ENCODE peak calls at places on chromosomes 12 and 14, in four cellular contexts. One of them, this sample, is unnamed.

GRCh38 chr14:102625564-102626296 is 33.3 kb downstream of the RCOR1 start:
- DNase-seq in breast epithelium: no peak
- DNase-seq in GM23338: no peak
- DNase-seq in ovary: no peak
- DNase-seq in this sample: no peak

GRCh38 chr14:61516125-61516740 is 179.1 kb upstream of the HIF1A start:
- DNase-seq in breast epithelium: no peak
- DNase-seq in GM23338: no peak
- DNase-seq in ovary: no peak
- DNase-seq in this sample: no peak

GRCh38 chr12:29229937-29230336 is 80.9 kb downstream of the FAR2 start:
- DNase-seq in breast epithelium: no peak
- DNase-seq in GM23338: no peak
- DNase-seq in ovary: no peak
- DNase-seq in this sample: no peak

GRCh38 chr14:71523630-71524320 is 408.5 kb upstream of the RGS6 start:
- DNase-seq in breast epithelium: no peak
- DNase-seq in GM23338: no peak
- DNase-seq in ovary: no peak
- DNase-seq in this sample: no peak

GRCh38 chr12:6039894-6040601 is 84.4 kb downstream of the VWF start:
- DNase-seq in breast epithelium: no peak
- DNase-seq in GM23338: peak; percentile 90
- DNase-seq in ovary: peak; percentile 61
- DNase-seq in this sample: no peak

GRCh38 chr14:68865542-68865941 is 72.7 kb upstream of the ZFP36L1 start:
- DNase-seq in breast epithelium: no peak
- DNase-seq in GM23338: peak; percentile 25
- DNase-seq in ovary: no peak
- DNase-seq in this sample: no peak

GRCh38 chr14:104700747-104701215 is 11.4 kb downstream of the INF2 start:
- DNase-seq in breast epithelium: no peak
- DNase-seq in GM23338: peak; percentile 56
- DNase-seq in ovary: no peak
- DNase-seq in this sample: no peak

GRCh38 chr12:50686406-50686805 is 77.5 kb upstream of the ATF1 start:
- DNase-seq in breast epithelium: no peak
- DNase-seq in GM23338: no peak
- DNase-seq in ovary: no peak
- DNase-seq in this sample: no peak

GRCh38 chr12:57089259-57090245 is 638 bp downstream of the NAB2 start:
- DNase-seq in breast epithelium: no peak
- DNase-seq in GM23338: peak; percentile 49
- DNase-seq in ovary: peak; percentile 81
- DNase-seq in this sample: no peak

GRCh38 chr14:100392266-100392850 is 69.2 kb downstream of the SLC25A47 start:
- DNase-seq in breast epithelium: no peak
- DNase-seq in GM23338: no peak
- DNase-seq in ovary: no peak
- DNase-seq in this sample: no peak

GRCh38 chr14:89190779-89191513 is 226.1 kb downstream of the FOXN3 start:
- DNase-seq in breast epithelium: no peak
- DNase-seq in GM23338: peak; percentile 74
- DNase-seq in ovary: no peak
- DNase-seq in this sample: no peak

GRCh38 chr12:126210448-126210847 is 1145.2 kb downstream of the AACS start:
- DNase-seq in breast epithelium: no peak
- DNase-seq in GM23338: no peak
- DNase-seq in ovary: no peak
- DNase-seq in this sample: no peak

GRCh38 chr12:108643941-108644742 is 10.4 kb upstream of the SELPLG start:
- DNase-seq in breast epithelium: no peak
- DNase-seq in GM23338: no peak
- DNase-seq in ovary: peak; percentile 68
- DNase-seq in this sample: no peak

GRCh38 chr12:107115119-107115518 is 21.8 kb upstream of the CRY1 start:
- DNase-seq in breast epithelium: no peak
- DNase-seq in GM23338: no peak
- DNase-seq in ovary: no peak
- DNase-seq in this sample: no peak

GRCh38 chr12:52600475-52600874 is 788 bp downstream of the KRT72 start:
- DNase-seq in breast epithelium: no peak
- DNase-seq in GM23338: no peak
- DNase-seq in ovary: no peak
- DNase-seq in this sample: peak; percentile 17

GRCh38 chr14:60165547-60165876 is 314 bp upstream of the DHRS7 start:
- DNase-seq in breast epithelium: no peak
- DNase-seq in GM23338: no peak
- DNase-seq in ovary: no peak
- DNase-seq in this sample: no peak

GRCh38 chr14:99603471-99603933 is 505 bp downstream of the CCDC85C start:
- DNase-seq in breast epithelium: no peak
- DNase-seq in GM23338: peak; percentile 53
- DNase-seq in ovary: peak; percentile 59
- DNase-seq in this sample: no peak

GRCh38 chr12:111035578-111036301 is 115.4 kb upstream of the MYL2 start:
- DNase-seq in breast epithelium: no peak
- DNase-seq in GM23338: peak; percentile 84
- DNase-seq in ovary: no peak
- DNase-seq in this sample: no peak

GRCh38 chr14:94355191-94355794 is 32.2 kb upstream of the SERPINA6 start:
- DNase-seq in breast epithelium: no peak
- DNase-seq in GM23338: peak; percentile 78
- DNase-seq in ovary: no peak
- DNase-seq in this sample: peak; percentile 75

GRCh38 chr12:68971404-68971803 is 38.4 kb upstream of the CPM start:
- DNase-seq in breast epithelium: no peak
- DNase-seq in GM23338: no peak
- DNase-seq in ovary: no peak
- DNase-seq in this sample: no peak

GRCh38 chr12:44246481-44247105 is 410.7 kb downstream of the TMEM117 start:
- DNase-seq in breast epithelium: no peak
- DNase-seq in GM23338: no peak
- DNase-seq in ovary: no peak
- DNase-seq in this sample: no peak

GRCh38 chr14:55398679-55399078 is 13.0 kb downstream of the ATG14 start:
- DNase-seq in breast epithelium: no peak
- DNase-seq in GM23338: no peak
- DNase-seq in ovary: peak; percentile 33
- DNase-seq in this sample: no peak

DNA sequence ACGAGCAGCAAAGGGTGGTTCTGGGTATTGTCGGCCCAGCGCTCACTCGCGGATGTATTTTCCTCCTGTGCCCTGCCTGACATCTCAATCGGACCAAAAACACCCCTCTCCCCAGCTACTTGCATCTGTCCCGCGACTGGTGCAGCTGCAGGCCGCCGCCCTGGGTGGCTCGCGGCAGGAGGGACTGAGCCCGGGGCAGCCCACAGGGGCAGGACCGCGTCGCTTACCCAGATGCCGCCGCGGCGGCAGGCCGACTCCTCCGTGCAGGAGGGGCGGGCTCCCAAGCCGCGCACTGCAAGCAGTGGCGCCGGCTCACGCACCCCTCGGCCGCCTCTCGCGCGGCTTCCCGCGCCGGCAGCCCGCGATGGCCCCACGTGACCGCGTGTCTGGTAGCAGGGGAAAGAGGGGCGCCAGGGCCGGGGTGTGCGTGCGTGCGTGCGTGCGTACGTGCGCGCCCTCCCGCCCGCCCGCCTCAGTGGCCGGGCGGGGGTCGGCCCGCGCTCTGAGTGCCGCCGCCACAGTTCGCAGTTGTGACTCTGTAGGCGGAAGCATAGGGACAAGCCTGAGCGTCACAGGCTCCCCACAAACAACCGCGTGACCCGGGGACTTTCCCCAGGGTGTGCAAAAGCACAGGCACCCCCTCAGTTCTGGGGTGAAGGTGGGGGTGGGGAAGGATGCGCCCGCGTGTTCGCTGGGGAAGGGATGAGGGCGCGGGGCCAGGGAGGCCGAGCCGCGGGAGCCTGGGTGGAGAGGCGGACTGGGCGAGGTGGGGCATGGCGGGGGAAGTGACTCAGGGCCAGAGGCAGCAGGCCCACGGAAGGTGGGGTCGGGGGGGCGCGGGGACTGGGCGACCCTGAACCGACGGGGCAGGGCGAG is at the start of gene ZBTB25:
- DNase-seq in breast epithelium: peak; percentile 85
- DNase-seq in GM23338: peak; percentile 95
- DNase-seq in ovary: peak; percentile 91
- DNase-seq in this sample: peak; percentile 96
- TF ChIP-seq CTCF in breast epithelium: no peak
- TF ChIP-seq CTCF in GM23338: no peak
- TF ChIP-seq CTCF in ovary: no peak
- TF ChIP-seq CTCF in this sample: no peak

GRCh38 chr12:14554281-14555008 is 13.2 kb downstream of the PLBD1 start:
- DNase-seq in breast epithelium: peak; percentile 89
- DNase-seq in GM23338: no peak
- DNase-seq in ovary: peak; percentile 33
- DNase-seq in this sample: no peak
- TF ChIP-seq CTCF in breast epithelium: no peak
- TF ChIP-seq CTCF in GM23338: no peak
- TF ChIP-seq CTCF in ovary: no peak
- TF ChIP-seq CTCF in this sample: no peak

DNA sequence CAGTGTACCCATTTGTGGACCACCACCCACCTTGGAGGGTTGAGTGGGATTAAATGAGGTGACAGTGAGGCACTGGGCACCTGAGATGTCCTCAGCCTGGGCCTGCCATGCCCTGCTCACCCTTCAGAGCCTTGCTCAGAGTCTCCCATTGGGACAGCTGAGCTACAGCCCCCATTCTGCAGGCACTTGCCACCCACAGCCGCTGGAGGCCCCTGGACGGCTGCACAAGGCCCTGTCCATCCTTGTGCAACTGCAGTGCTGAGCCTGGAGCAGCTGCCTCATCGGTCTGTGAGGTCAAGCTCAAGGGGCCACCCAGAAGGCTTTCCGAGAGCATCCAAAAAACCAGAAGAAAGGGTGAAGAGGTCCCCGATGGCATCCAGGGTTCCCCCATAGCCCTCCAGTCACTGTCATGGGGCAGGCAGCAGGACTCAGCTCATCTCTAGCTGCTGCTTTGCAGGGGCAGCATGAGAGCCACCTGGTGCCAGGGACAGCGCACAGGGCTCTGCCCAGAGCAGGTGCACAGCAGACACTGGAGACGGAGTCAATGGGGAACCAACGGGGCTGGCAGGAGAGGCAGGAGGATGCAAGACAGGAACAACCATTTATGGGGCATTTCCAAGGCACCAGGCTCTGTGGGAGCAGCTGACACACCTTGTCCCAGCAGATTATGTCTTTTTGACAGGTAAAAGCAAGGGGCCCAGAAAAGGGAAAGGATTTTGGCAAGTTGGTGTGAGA is 84.6 kb downstream of the ARL6IP4 start:
- DNase-seq in breast epithelium: no peak
- DNase-seq in GM23338: no peak
- DNase-seq in ovary: no peak
- DNase-seq in this sample: no peak
- TF ChIP-seq CTCF in breast epithelium: no peak
- TF ChIP-seq CTCF in GM23338: no peak
- TF ChIP-seq CTCF in ovary: no peak
- TF ChIP-seq CTCF in this sample: no peak

DNA sequence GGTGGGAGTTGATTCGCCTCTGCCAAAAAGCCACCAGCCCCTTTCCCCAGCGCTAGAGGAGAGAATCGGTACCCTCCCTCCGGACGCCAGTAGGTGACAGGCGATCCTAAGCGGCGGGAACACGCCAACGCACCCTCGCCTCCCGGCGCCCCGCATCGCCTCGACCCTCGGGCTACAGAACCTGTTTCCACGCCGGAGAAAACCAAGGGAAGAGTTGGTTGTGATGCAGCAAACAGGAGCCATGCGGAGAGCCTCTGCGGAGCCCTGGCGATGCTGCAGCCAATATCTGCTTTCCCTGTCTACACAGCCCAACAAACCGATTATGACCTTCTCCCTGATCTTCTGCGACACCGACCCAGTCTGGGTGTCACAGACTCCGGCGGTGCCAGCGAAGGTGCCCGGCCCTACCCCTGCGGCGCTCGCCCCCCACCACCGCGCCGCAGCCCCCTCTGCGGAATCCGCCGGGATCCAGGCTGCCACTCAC is 523 bp downstream of the PRICKLE1 start:
- DNase-seq in breast epithelium: no peak
- DNase-seq in GM23338: peak; percentile 83
- DNase-seq in ovary: peak; percentile 41
- DNase-seq in this sample: no peak
- TF ChIP-seq CTCF in breast epithelium: no peak
- TF ChIP-seq CTCF in GM23338: peak; percentile 59
- TF ChIP-seq CTCF in ovary: no peak
- TF ChIP-seq CTCF in this sample: peak; percentile 68

GRCh38 chr12:88958961-88959360 is 378.7 kb upstream of the KITLG start:
- DNase-seq in breast epithelium: no peak
- DNase-seq in GM23338: peak; percentile 33
- DNase-seq in ovary: no peak
- DNase-seq in this sample: no peak

GRCh38 chr12:88957358-88957757 is 377.1 kb upstream of the KITLG start:
- DNase-seq in breast epithelium: no peak
- DNase-seq in GM23338: no peak
- DNase-seq in ovary: no peak
- DNase-seq in this sample: no peak

GRCh38 chr12:88960213-88960878 is 380.1 kb upstream of the KITLG start:
- DNase-seq in breast epithelium: no peak
- DNase-seq in GM23338: no peak
- DNase-seq in ovary: no peak
- DNase-seq in this sample: no peak

GRCh38 chr12:88955541-88955940 is 375.3 kb upstream of the KITLG start:
- DNase-seq in breast epithelium: no peak
- DNase-seq in GM23338: no peak
- DNase-seq in ovary: no peak
- DNase-seq in this sample: no peak

DNA sequence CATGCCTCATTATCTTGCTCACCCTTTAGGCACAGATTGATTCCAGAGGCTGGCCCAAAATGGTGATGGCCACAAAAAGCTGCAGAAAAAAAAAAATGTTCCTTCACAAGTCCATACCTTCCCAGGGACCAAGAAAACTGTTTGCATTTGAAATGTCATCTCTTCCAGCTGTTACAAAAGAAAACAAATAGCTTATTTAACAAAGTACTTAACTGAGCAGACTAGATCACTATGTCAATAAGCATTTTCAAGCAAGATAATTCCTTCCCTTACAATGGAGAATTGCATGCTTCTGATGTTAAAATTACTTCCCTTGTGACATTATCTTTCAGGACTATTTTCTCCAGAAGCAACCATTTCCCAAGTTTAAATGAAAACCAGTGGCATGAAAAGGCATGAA is 377.9 kb upstream of the KITLG start:
- DNase-seq in breast epithelium: no peak
- DNase-seq in GM23338: peak; percentile 39
- DNase-seq in ovary: no peak
- DNase-seq in this sample: no peak
- TF ChIP-seq CTCF in breast epithelium: no peak
- TF ChIP-seq CTCF in GM23338: no peak
- TF ChIP-seq CTCF in ovary: no peak
- TF ChIP-seq CTCF in this sample: no peak